ENCODE peak calls at places on chromosomes 6 and 20, in ten cellular contexts. V is mucosa of gallbladder; B is GM03348; D is mesothelial cell of epicardium; G is T-helper 17 cell; X is stimulated activated CD4-positive, alpha-beta T cell treated with anti-CD3 and anti-CD28 coated beads, Interleukin-12 subunit alpha, Interleukin-12 subunit beta, amount 100 ng/mL, for 4 hours; C is RWPE1; Q is astrocyte of the spinal cord; Y is head of caudate nucleus; R is caudate nucleus. H is an unnamed sample.
A peak's percentile ranks its signal among the peaks of the same experiment; 100 is the strongest.

GRCh38 chr6:40444811-40445210 is 142.4 kb downstream of the LRFN2 start:
- DNase-seq in X (no peak), B (no peak), D (no peak), Q (no peak), Y (no peak), V (no peak), C (no peak), R (no peak), G (no peak), H (no peak)

GRCh38 chr6:5007531-5007930 is 3.7 kb upstream of the RPP40 start:
- DNase-seq in D (no peak), Y (no peak), X (no peak), Q (no peak), V (no peak), R (no peak), B (no peak), C (no peak), G (no peak), H (no peak)

GRCh38 chr6:149457316-149457884 is 27.4 kb downstream of the ZC3H12D start:
- DNase-seq in V (no peak), G (no peak), X (no peak), B (no peak), D (no peak), R (no peak), Q (no peak), Y (no peak), C (no peak), H (no peak)

GRCh38 chr20:50916257-50916656 is 15.0 kb downstream of the ADNP start:
- DNase-seq in R (no peak), V (no peak), C (peak; percentile 90), B (no peak), D (no peak), Y (no peak), Q (no peak), G (no peak), X (no peak), H (no peak)

GRCh38 chr6:105759946-105760345 is 326.2 kb upstream of the PRDM1 start:
- DNase-seq in B (peak; percentile 25), X (no peak), Y (no peak), V (no peak), R (no peak), D (no peak), G (no peak), Q (peak; percentile 78), C (no peak), H (no peak)

GRCh38 chr6:13725570-13725969 is 13.9 kb upstream of the RANBP9 start:
- DNase-seq in X (no peak), B (no peak), C (peak; percentile 89), G (peak; percentile 16), Q (peak; percentile 29), D (no peak), Y (no peak), R (no peak), V (no peak), H (no peak)

GRCh38 chr6:9428416-9429172 is 986.3 kb downstream of the TFAP2A start:
- DNase-seq in V (no peak), X (no peak), C (no peak), Q (no peak), B (no peak), G (no peak), R (no peak), Y (no peak), D (no peak), H (no peak)

GRCh38 chr20:460707-461106 is 1.6 kb downstream of the TBC1D20 start:
- DNase-seq in C (peak; percentile 35), D (no peak), R (no peak), Q (no peak), B (peak; percentile 52), Y (peak; percentile 16), V (no peak), X (no peak), G (no peak), H (no peak)

GRCh38 chr6:36618366-36619355 is 24.5 kb downstream of the SRSF3 start:
- DNase-seq in C (no peak), V (no peak), G (no peak), X (no peak), B (no peak), Y (no peak), D (no peak), Q (no peak), R (no peak), H (no peak)

GRCh38 chr6:52993461-52993860 is 1.6 kb downstream of the GSTA4 start:
- DNase-seq in C (no peak), G (no peak), Y (no peak), B (no peak), X (no peak), D (no peak), R (no peak), V (no peak), Q (peak; percentile 17), H (no peak)

GRCh38 chr20:58344741-58345140 is 35.2 kb downstream of the RAB22A start:
- DNase-seq in Q (peak; percentile 9), V (no peak), G (no peak), Y (no peak), X (no peak), D (no peak), B (peak; percentile 67), R (no peak), C (peak; percentile 57), H (no peak)

GRCh38 chr6:139536751-139537617 is 162.5 kb upstream of the CITED2 start:
- DNase-seq in X (no peak), R (no peak), C (no peak), V (no peak), B (no peak), Q (no peak), D (no peak), Y (no peak), G (no peak), H (no peak)

GRCh38 chr6:154258064-154258757 is 98.4 kb downstream of the IPCEF1 start:
- DNase-seq in G (no peak), Y (peak; percentile 27), Q (no peak), B (no peak), X (no peak), C (no peak), D (no peak), R (no peak), V (no peak), H (no peak)

GRCh38 chr20:39885975-39886649 is 802.9 kb downstream of the MAFB start:
- DNase-seq in D (peak; percentile 42), B (peak; percentile 77), Y (peak; percentile 40), C (peak; percentile 22), V (peak; percentile 68), R (peak; percentile 4), Q (peak; percentile 84), X (no peak), G (no peak), H (no peak)